ENCODE peak calls at places on chromosomes 13 and 19, in nine cellular contexts. L is stimulated activated CD4-positive, alpha-beta T cell treated with anti-CD3 and anti-CD28 coated beads, TNF-alpha, amount 100 ng/mL, for 1 hour; U is NCI-H82; S is AG04450; J is HEK293T; M is M059J; G is hypothalamus; Z is activated naive CD8-positive, alpha-beta T cell treated with anti-CD3 and anti-CD28 coated beads, Interleukin-2, amount 50 U/mL, for 16 hours; V is NT2/D1. D is an unnamed sample.

GRCh38 chr13:90884066-90884465 is 463.4 kb upstream of the MIR17HG start:
- DNase-seq in L (no peak), J (no peak), G (no peak), Z (no peak), S (no peak), M (no peak), U (no peak), V (no peak), D (no peak)

GRCh38 chr19:43555185-43555770 is 20.0 kb downstream of the XRCC1 start:
- DNase-seq in U (peak; percentile 89), L (peak; percentile 66), G (peak; percentile 3), Z (peak; percentile 74), V (peak; percentile 70), S (no peak), M (peak; percentile 65), J (peak; percentile 74), D (peak; percentile 69)

GRCh38 chr19:57267294-57267693 is 13.0 kb upstream of the ZNF460 start:
- DNase-seq in G (no peak), Z (no peak), M (peak; percentile 71), J (no peak), L (no peak), V (no peak), S (no peak), U (no peak), D (no peak)

GRCh38 chr13:26888632-26889031 is 128.0 kb upstream of the GPR12 start:
- DNase-seq in U (no peak), Z (no peak), J (no peak), G (no peak), S (no peak), L (no peak), V (no peak), M (no peak), D (no peak)

GRCh38 chr13:100280681-100281080 is 191.8 kb downstream of the PCCA start:
- DNase-seq in J (no peak), S (no peak), Z (no peak), U (no peak), L (no peak), V (no peak), M (peak; percentile 10), G (no peak), D (no peak)

GRCh38 chr13:81639984-81640582 is 1299.2 kb upstream of the SPRY2 start:
- DNase-seq in S (no peak), G (no peak), L (no peak), Z (no peak), J (peak; percentile 64), U (peak; percentile 68), V (no peak), M (no peak), D (no peak)

GRCh38 chr13:98399756-98400155 is 177.2 kb downstream of the STK24 start:
- DNase-seq in G (no peak), S (no peak), J (no peak), V (no peak), M (no peak), Z (no peak), U (no peak), L (no peak), D (no peak)

GRCh38 chr13:91314888-91315287 is 32.6 kb upstream of the MIR17HG start:
- DNase-seq in Z (no peak), S (no peak), V (no peak), L (no peak), J (no peak), M (no peak), G (no peak), U (no peak), D (no peak)

GRCh38 chr13:106835477-106835876 is 267.5 kb upstream of the ARGLU1 start:
- DNase-seq in Z (no peak), U (no peak), M (no peak), V (no peak), J (no peak), G (no peak), L (no peak), S (no peak), D (no peak)

GRCh38 chr13:64332048-64332447 is 2898.1 kb downstream of the PCDH9 start:
- DNase-seq in Z (no peak), J (no peak), L (no peak), M (peak; percentile 27), V (no peak), G (no peak), U (no peak), S (no peak), D (no peak)

GRCh38 chr13:49410006-49410405 is 33.9 kb downstream of the CAB39L start:
- DNase-seq in S (no peak), L (no peak), G (no peak), V (no peak), U (no peak), J (no peak), Z (no peak), M (no peak), D (no peak)

GRCh38 chr13:37621811-37622361 is 23.3 kb upstream of the POSTN start:
- DNase-seq in Z (no peak), S (peak; percentile 80), G (no peak), U (peak; percentile 20), M (peak; percentile 53), J (no peak), L (no peak), V (no peak), D (no peak)

GRCh38 chr19:17790059-17790780 is 4.7 kb upstream of the B3GNT3 start:
- DNase-seq in G (no peak), J (no peak), L (no peak), V (no peak), U (no peak), Z (no peak), M (peak; percentile 60), S (no peak), D (no peak)

GRCh38 chr13:48945626-48946025 is 30.1 kb upstream of the FNDC3A start:
- DNase-seq in Z (no peak), M (no peak), G (no peak), J (no peak), V (no peak), L (no peak), S (no peak), U (peak; percentile 80), D (no peak)

GRCh38 chr13:80979035-80979641 is 638.2 kb upstream of the SPRY2 start:
- DNase-seq in V (peak; percentile 57), L (no peak), M (peak; percentile 40), S (peak; percentile 15), G (no peak), Z (no peak), J (peak; percentile 82), U (peak; percentile 85), D (peak; percentile 44)

GRCh38 chr13:65985632-65986031 is 1244.5 kb downstream of the PCDH9 start:
- DNase-seq in M (no peak), J (no peak), G (no peak), U (peak; percentile 51), S (no peak), Z (no peak), L (no peak), V (peak; percentile 3), D (no peak)

GRCh38 chr19:43504426-43505185 is at the start of gene PHLDB3:
- DNase-seq in J (peak; percentile 29), U (peak; percentile 62), S (no peak), G (no peak), M (peak; percentile 54), Z (no peak), L (no peak), V (no peak), D (peak; percentile 46)

GRCh38 chr19:40006273-40006691 is 9.4 kb downstream of the ZNF546 start:
- DNase-seq in V (no peak), M (peak; percentile 94), U (no peak), L (no peak), G (no peak), J (no peak), Z (no peak), S (peak; percentile 59), D (peak; percentile 8)

GRCh38 chr13:27985600-27985999 is 2.9 kb downstream of the URAD start:
- DNase-seq in J (no peak), Z (no peak), L (no peak), V (no peak), M (no peak), G (no peak), U (no peak), S (no peak), D (no peak)

GRCh38 chr19:8017808-8018207 is 12.4 kb upstream of the ELAVL1 start:
- DNase-seq in M (no peak), U (peak; percentile 62), S (no peak), Z (no peak), J (peak; percentile 48), V (no peak), G (no peak), L (no peak), D (no peak)

GRCh38 chr19:29519931-29520330 is 5.9 kb upstream of the VSTM2B start:
- DNase-seq in S (no peak), G (no peak), U (no peak), Z (no peak), V (no peak), L (no peak), J (no peak), M (no peak), D (no peak)

GRCh38 chr19:48064509-48064908 is 20.6 kb upstream of the CABP5 start:
- DNase-seq in J (no peak), U (no peak), M (peak; percentile 75), G (no peak), V (peak; percentile 65), Z (no peak), L (no peak), S (no peak), D (no peak)

GRCh38 chr19:45621976-45622503 is 17.2 kb downstream of the EML2 start:
- DNase-seq in L (no peak), U (no peak), V (no peak), G (no peak), J (no peak), Z (no peak), S (no peak), M (no peak), D (no peak)

GRCh38 chr19:37505958-37506386 is 767 bp upstream of the ZNF793 start:
- DNase-seq in L (no peak), J (no peak), M (no peak), S (no peak), G (no peak), U (peak; percentile 64), V (no peak), Z (no peak), D (no peak)

GRCh38 chr13:33744589-33745369 is 73.2 kb upstream of the RFC3 start:
- DNase-seq in G (no peak), Z (no peak), S (no peak), U (peak; percentile 57), L (no peak), M (peak; percentile 38), V (no peak), J (no peak), D (no peak)

GRCh38 chr19:54160182-54160811 is 776 bp upstream of the LENG1 start:
- DNase-seq in L (no peak), S (no peak), M (peak; percentile 39), V (no peak), U (peak; percentile 65), Z (no peak), G (no peak), J (no peak), D (no peak)

GRCh38 chr19:37317403-37318209 is 53.3 kb upstream of the ZNF527 start:
- DNase-seq in V (peak; percentile 94), G (peak; percentile 89), U (peak; percentile 99), L (peak; percentile 83), S (peak; percentile 98), Z (peak; percentile 83), M (peak; percentile 99), J (peak; percentile 87), D (peak; percentile 95)

GRCh38 chr13:44929691-44930090 is 59.6 kb downstream of the NUFIP1 start:
- DNase-seq in U (no peak), L (no peak), Z (no peak), G (no peak), M (no peak), V (no peak), J (no peak), S (no peak), D (no peak)

GRCh38 chr13:33937373-33938087 is 119.6 kb downstream of the RFC3 start:
- DNase-seq in J (no peak), M (peak; percentile 43), V (peak; percentile 35), S (no peak), U (no peak), L (no peak), G (no peak), Z (no peak), D (no peak)

GRCh38 chr13:26482451-26483197 is 74.9 kb upstream of the WASF3 start:
- DNase-seq in M (peak; percentile 64), J (peak; percentile 72), U (peak; percentile 93), L (peak; percentile 18), G (no peak), V (no peak), Z (peak; percentile 11), S (no peak), D (no peak)

GRCh38 chr19:43956827-43957226 is 5.8 kb downstream of the ZNF221 start:
- DNase-seq in U (no peak), Z (no peak), M (no peak), G (no peak), L (no peak), S (no peak), V (no peak), J (no peak), D (no peak)